ENCODE peak calls at places on chromosomes 12 and 14, in ten cellular contexts. V, K, R, Z, U, C, I, L, M and E are unnamed samples.

GRCh38 chr12:57718641-57719528 is 19.7 kb downstream of the AGAP2 start:
- DNase-seq in K (no peak), V (no peak), M (no peak), C (no peak), L (no peak), U (no peak), Z (no peak), R (no peak), I (no peak), E (peak; percentile 25)

GRCh38 chr14:23727566-23728335 is 91.6 kb downstream of the DHRS2 start:
- DNase-seq in V (no peak), L (peak; percentile 23), U (peak; percentile 51), R (peak; percentile 43), I (no peak), K (no peak), M (peak; percentile 63), Z (peak; percentile 39), C (peak; percentile 77), E (no peak)

GRCh38 chr14:97381309-97381708 is 584.1 kb downstream of the VRK1 start:
- DNase-seq in R (no peak), M (no peak), I (no peak), Z (no peak), K (no peak), L (no peak), C (no peak), U (no peak), V (no peak), E (no peak)

GRCh38 chr12:19440019-19440858 is 947 bp downstream of the AEBP2 start:
- DNase-seq in K (peak; percentile 47), I (peak; percentile 40), C (peak; percentile 34), R (peak; percentile 53), U (peak; percentile 50), M (peak; percentile 49), V (peak; percentile 77), L (peak; percentile 46), Z (peak; percentile 75), E (peak; percentile 27)

GRCh38 chr12:51025182-51025747 is 919 bp downstream of the SLC11A2 start:
- DNase-seq in L (no peak), U (no peak), I (no peak), M (no peak), C (no peak), V (no peak), R (no peak), K (no peak), Z (no peak), E (no peak)

GRCh38 chr14:86404425-86404824 is 874.5 kb downstream of the FLRT2 start:
- DNase-seq in V (no peak), C (peak; percentile 25), U (peak; percentile 29), R (no peak), K (no peak), M (no peak), I (no peak), Z (no peak), L (no peak), E (no peak)

GRCh38 chr12:52644078-52644415 is 8.0 kb downstream of the KRT2 start:
- DNase-seq in R (no peak), V (no peak), K (no peak), U (no peak), L (no peak), I (no peak), C (no peak), Z (no peak), M (no peak), E (no peak)

GRCh38 chr12:51751657-51752056 is 96.9 kb downstream of the FIGNL2 start:
- DNase-seq in C (no peak), U (no peak), R (peak; percentile 14), I (no peak), M (no peak), L (no peak), Z (peak; percentile 47), K (no peak), V (no peak), E (no peak)

GRCh38 chr14:70680748-70681147 is 39.0 kb downstream of the TTC9 start:
- DNase-seq in U (no peak), M (no peak), L (no peak), R (no peak), V (no peak), K (no peak), Z (no peak), I (no peak), C (no peak), E (no peak)

GRCh38 chr12:6914246-6914947 is at the start of gene ENO2:
- DNase-seq in I (peak; percentile 82), V (peak; percentile 93), R (peak; percentile 52), M (peak; percentile 79), C (peak; percentile 55), U (peak; percentile 47), Z (peak; percentile 71), L (peak; percentile 71), K (peak; percentile 83), E (peak; percentile 71)

GRCh38 chr14:99899578-99900178 is 106.5 kb downstream of the EML1 start:
- DNase-seq in K (no peak), Z (no peak), L (no peak), M (no peak), C (peak; percentile 66), R (peak; percentile 50), I (no peak), V (no peak), U (peak; percentile 31), E (no peak)
- TF ChIP-seq CTCF in K (peak; percentile 47), Z (peak; percentile 75), L (no peak), M (peak; percentile 50), C (peak; percentile 67), R (peak; percentile 57), I (peak; percentile 5), V (peak; percentile 53), U (no peak), E (peak; percentile 93)

GRCh38 chr12:95815635-95816212 is 25.2 kb upstream of the NTN4 start:
- DNase-seq in V (no peak), K (no peak), I (no peak), M (peak; percentile 43), R (peak; percentile 56), Z (no peak), C (peak; percentile 56), L (no peak), U (peak; percentile 51), E (no peak)

DNA sequence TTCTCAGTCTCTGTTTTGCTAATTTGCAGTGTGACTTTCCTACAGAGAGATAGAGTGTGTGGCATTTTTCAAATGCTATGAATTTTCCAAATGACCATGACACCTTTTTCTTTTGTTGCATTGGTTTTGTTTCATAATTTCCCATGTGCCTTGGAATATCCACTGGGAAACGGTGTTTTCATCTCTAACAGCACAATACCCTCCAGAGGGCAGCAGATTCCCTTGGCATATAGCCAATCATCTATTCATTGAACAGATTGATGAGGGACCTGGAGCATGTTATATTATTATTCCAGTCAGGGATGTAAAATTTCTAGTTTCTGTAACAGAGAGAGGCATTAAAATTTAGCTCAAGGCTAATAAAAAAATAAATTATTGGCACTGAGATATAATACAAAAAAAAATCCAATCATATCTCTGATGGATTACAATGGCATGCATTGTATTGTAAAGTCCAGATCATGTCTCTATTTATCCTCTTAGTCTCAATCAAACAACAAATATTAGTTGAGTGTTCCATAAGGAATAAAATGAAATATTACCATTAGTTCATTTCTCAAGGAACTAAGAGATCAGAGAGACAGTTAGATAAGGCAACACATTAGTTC is 29.6 kb upstream of the NTN4 start:
- DNase-seq in K (no peak), R (peak; percentile 66), C (peak; percentile 88), I (no peak), M (peak; percentile 72), Z (peak; percentile 53), V (no peak), L (peak; percentile 77), U (peak; percentile 73), E (no peak)
- TF ChIP-seq CTCF in K (peak; percentile 44), R (peak; percentile 67), C (peak; percentile 90), I (peak; percentile 53), M (peak; percentile 70), Z (peak; percentile 48), V (peak; percentile 46), L (peak; percentile 38), U (peak; percentile 47), E (no peak)

GRCh38 chr14:76181546-76181945 is 29.8 kb downstream of the GPATCH2L start:
- DNase-seq in C (peak; percentile 19), R (peak; percentile 17), Z (no peak), V (no peak), I (no peak), K (no peak), U (peak; percentile 6), L (no peak), M (no peak), E (no peak)
- TF ChIP-seq CTCF in C (peak; percentile 67), R (peak; percentile 38), Z (peak; percentile 12), V (no peak), I (no peak), K (no peak), U (peak; percentile 20), L (no peak), M (no peak), E (no peak)

DNA sequence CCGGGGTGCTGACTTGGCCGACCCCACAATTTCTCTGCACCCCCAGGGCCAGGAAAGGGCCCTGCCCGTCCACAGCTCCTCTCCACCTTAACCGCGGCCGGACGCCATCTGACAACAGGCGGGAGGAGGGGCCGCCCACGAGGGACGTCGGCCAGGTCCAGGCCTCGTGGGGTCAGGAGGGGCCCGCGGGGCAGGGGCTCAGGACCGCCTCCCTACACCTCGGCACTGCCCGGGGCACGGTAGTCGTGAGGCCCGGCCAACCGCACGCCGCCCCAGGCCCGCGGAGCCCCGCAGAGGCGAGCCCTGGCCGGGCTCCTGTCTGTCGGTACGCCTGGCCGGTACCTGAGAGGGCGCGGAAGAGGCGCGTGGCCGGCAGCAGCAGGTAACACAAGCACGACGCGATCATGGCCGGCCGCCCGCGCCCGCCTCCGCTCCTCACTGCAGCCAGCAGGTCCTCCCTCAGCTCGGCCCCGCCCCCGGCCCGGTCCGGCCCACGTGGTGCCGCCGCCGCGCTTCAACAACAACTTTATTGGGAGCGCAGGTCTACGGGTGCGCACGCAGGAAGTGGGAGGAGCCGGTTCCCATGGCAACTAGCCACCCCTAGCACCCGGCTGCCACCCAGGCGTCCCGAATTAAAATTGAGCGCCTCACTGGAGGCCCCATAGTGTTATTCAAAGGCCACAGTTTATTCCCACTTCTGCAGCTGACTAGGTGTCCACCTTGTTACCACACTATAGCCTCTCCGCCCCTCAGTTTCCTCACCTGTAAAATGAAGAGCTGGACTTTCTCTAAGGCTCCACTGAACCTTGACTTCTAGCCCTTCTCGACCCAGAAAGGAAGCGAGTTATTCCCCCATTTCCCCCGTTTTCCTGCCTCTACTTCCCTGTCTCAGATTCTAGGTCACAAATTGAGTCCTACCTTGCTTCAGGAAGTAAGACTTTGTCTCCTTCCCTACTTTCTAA is at the start of gene ANGEL1:
- DNase-seq in Z (peak; percentile 95), M (peak; percentile 79), K (peak; percentile 96), L (peak; percentile 97), U (peak; percentile 96), I (peak; percentile 98), C (peak; percentile 94), R (peak; percentile 89), V (peak; percentile 97), E (peak; percentile 94)
- TF ChIP-seq CTCF in Z (no peak), M (no peak), K (no peak), L (no peak), U (no peak), I (peak; percentile 36), C (no peak), R (no peak), V (no peak), E (no peak)

GRCh38 chr12:24025153-24025798 is 75.8 kb upstream of the SOX5 start:
- DNase-seq in C (peak; percentile 4), K (no peak), M (no peak), L (no peak), R (peak; percentile 21), Z (no peak), I (no peak), U (peak; percentile 13), V (no peak), E (no peak)
- TF ChIP-seq CTCF in C (peak; percentile 38), K (peak; percentile 16), M (no peak), L (no peak), R (peak; percentile 66), Z (peak; percentile 40), I (no peak), U (peak; percentile 17), V (no peak), E (no peak)